ENCODE peak calls at places on chromosomes 1 and 21, in ten cellular contexts. One of them, this sample, is unnamed.

GRCh38 chr1:167171286-167171929 is 49.3 kb upstream of the POU2F1 start:
- DNase-seq in GM10248: no peak
- DNase-seq in CD8-positive, alpha-beta T cell: no peak
- DNase-seq in foreskin keratinocyte: peak
- DNase-seq in MCF 10A: peak
- DNase-seq in RWPE1: no peak
- DNase-seq in H9: no peak
- DNase-seq in AG09319: no peak
- DNase-seq in epithelial cell of esophagus: peak
- DNase-seq in ascending aorta: no peak
- DNase-seq in this sample: no peak

GRCh38 chr1:81780705-81781454 is 19.9 kb upstream of the ADGRL2 start:
- DNase-seq in CD8-positive, alpha-beta T cell: no peak
- DNase-seq in ascending aorta: no peak
- DNase-seq in foreskin keratinocyte: no peak
- DNase-seq in RWPE1: no peak
- DNase-seq in MCF 10A: no peak
- DNase-seq in H9: no peak
- DNase-seq in GM10248: no peak
- DNase-seq in epithelial cell of esophagus: no peak
- DNase-seq in AG09319: no peak
- DNase-seq in this sample: no peak

GRCh38 chr1:145871994-145872411 is 13.1 kb upstream of the PIAS3 start:
- DNase-seq in epithelial cell of esophagus: no peak
- DNase-seq in MCF 10A: no peak
- DNase-seq in CD8-positive, alpha-beta T cell: peak
- DNase-seq in AG09319: no peak
- DNase-seq in H9: peak
- DNase-seq in ascending aorta: no peak
- DNase-seq in RWPE1: no peak
- DNase-seq in GM10248: peak
- DNase-seq in foreskin keratinocyte: no peak
- DNase-seq in this sample: no peak

GRCh38 chr1:169896013-169896412 is 2.3 kb upstream of the SCYL3 start:
- DNase-seq in H9: no peak
- DNase-seq in foreskin keratinocyte: no peak
- DNase-seq in GM10248: no peak
- DNase-seq in RWPE1: no peak
- DNase-seq in CD8-positive, alpha-beta T cell: no peak
- DNase-seq in epithelial cell of esophagus: no peak
- DNase-seq in MCF 10A: no peak
- DNase-seq in AG09319: no peak
- DNase-seq in ascending aorta: no peak
- DNase-seq in this sample: no peak

GRCh38 chr1:227333423-227333822 is 15.1 kb upstream of the CDC42BPA start:
- DNase-seq in AG09319: no peak
- DNase-seq in GM10248: no peak
- DNase-seq in CD8-positive, alpha-beta T cell: no peak
- DNase-seq in epithelial cell of esophagus: peak
- DNase-seq in H9: no peak
- DNase-seq in RWPE1: peak
- DNase-seq in MCF 10A: peak
- DNase-seq in foreskin keratinocyte: peak
- DNase-seq in ascending aorta: no peak
- DNase-seq in this sample: no peak

GRCh38 chr1:66412689-66413088 is 121.3 kb upstream of the SGIP1 start:
- DNase-seq in RWPE1: no peak
- DNase-seq in CD8-positive, alpha-beta T cell: no peak
- DNase-seq in foreskin keratinocyte: no peak
- DNase-seq in ascending aorta: no peak
- DNase-seq in H9: no peak
- DNase-seq in GM10248: no peak
- DNase-seq in epithelial cell of esophagus: no peak
- DNase-seq in MCF 10A: no peak
- DNase-seq in AG09319: no peak
- DNase-seq in this sample: no peak

GRCh38 chr1:24321712-24322635 is 2.8 kb downstream of the GRHL3 start:
- DNase-seq in AG09319: peak
- DNase-seq in H9: peak
- DNase-seq in epithelial cell of esophagus: peak
- DNase-seq in ascending aorta: peak
- DNase-seq in MCF 10A: peak
- DNase-seq in GM10248: peak
- DNase-seq in foreskin keratinocyte: peak
- DNase-seq in CD8-positive, alpha-beta T cell: peak
- DNase-seq in RWPE1: peak
- DNase-seq in this sample: peak

GRCh38 chr1:232728507-232729263 is 76.5 kb upstream of the MAP10 start:
- DNase-seq in foreskin keratinocyte: no peak
- DNase-seq in ascending aorta: no peak
- DNase-seq in H9: no peak
- DNase-seq in AG09319: peak
- DNase-seq in RWPE1: no peak
- DNase-seq in CD8-positive, alpha-beta T cell: no peak
- DNase-seq in epithelial cell of esophagus: no peak
- DNase-seq in GM10248: no peak
- DNase-seq in MCF 10A: no peak
- DNase-seq in this sample: no peak

GRCh38 chr1:53314606-53315005 is 13.3 kb downstream of the LRP8 start:
- DNase-seq in MCF 10A: no peak
- DNase-seq in foreskin keratinocyte: no peak
- DNase-seq in CD8-positive, alpha-beta T cell: no peak
- DNase-seq in ascending aorta: no peak
- DNase-seq in RWPE1: no peak
- DNase-seq in H9: no peak
- DNase-seq in GM10248: no peak
- DNase-seq in AG09319: no peak
- DNase-seq in epithelial cell of esophagus: no peak
- DNase-seq in this sample: no peak

GRCh38 chr1:53316742-53317650 is 10.9 kb downstream of the LRP8 start:
- DNase-seq in ascending aorta: no peak
- DNase-seq in foreskin keratinocyte: no peak
- DNase-seq in H9: no peak
- DNase-seq in MCF 10A: no peak
- DNase-seq in AG09319: no peak
- DNase-seq in CD8-positive, alpha-beta T cell: no peak
- DNase-seq in RWPE1: no peak
- DNase-seq in epithelial cell of esophagus: no peak
- DNase-seq in GM10248: no peak
- DNase-seq in this sample: no peak

GRCh38 chr1:53317651-53318539 is 10.0 kb downstream of the LRP8 start:
- DNase-seq in RWPE1: no peak
- DNase-seq in foreskin keratinocyte: no peak
- DNase-seq in MCF 10A: no peak
- DNase-seq in GM10248: no peak
- DNase-seq in CD8-positive, alpha-beta T cell: no peak
- DNase-seq in ascending aorta: no peak
- DNase-seq in epithelial cell of esophagus: no peak
- DNase-seq in H9: no peak
- DNase-seq in AG09319: no peak
- DNase-seq in this sample: no peak

GRCh38 chr1:53315456-53316048 is 12.3 kb downstream of the LRP8 start:
- DNase-seq in epithelial cell of esophagus: no peak
- DNase-seq in ascending aorta: no peak
- DNase-seq in foreskin keratinocyte: no peak
- DNase-seq in AG09319: no peak
- DNase-seq in CD8-positive, alpha-beta T cell: no peak
- DNase-seq in MCF 10A: no peak
- DNase-seq in H9: no peak
- DNase-seq in RWPE1: no peak
- DNase-seq in GM10248: no peak
- DNase-seq in this sample: no peak

GRCh38 chr1:53316058-53316741 is 11.7 kb downstream of the LRP8 start:
- DNase-seq in ascending aorta: no peak
- DNase-seq in epithelial cell of esophagus: no peak
- DNase-seq in AG09319: no peak
- DNase-seq in H9: no peak
- DNase-seq in foreskin keratinocyte: no peak
- DNase-seq in CD8-positive, alpha-beta T cell: no peak
- DNase-seq in MCF 10A: no peak
- DNase-seq in GM10248: peak
- DNase-seq in RWPE1: no peak
- DNase-seq in this sample: no peak
- TF ChIP-seq CTCF in ascending aorta: no peak
- TF ChIP-seq CTCF in epithelial cell of esophagus: no peak
- TF ChIP-seq CTCF in AG09319: no peak
- TF ChIP-seq CTCF in H9: peak
- TF ChIP-seq CTCF in foreskin keratinocyte: no peak
- TF ChIP-seq CTCF in CD8-positive, alpha-beta T cell: no peak
- TF ChIP-seq CTCF in MCF 10A: no peak
- TF ChIP-seq CTCF in GM10248: no peak
- TF ChIP-seq CTCF in RWPE1: no peak
- TF ChIP-seq CTCF in this sample: peak

GRCh38 chr21:14206222-14206621 is 4.5 kb downstream of the LIPI start:
- DNase-seq in H9: no peak
- DNase-seq in AG09319: no peak
- DNase-seq in epithelial cell of esophagus: no peak
- DNase-seq in foreskin keratinocyte: no peak
- DNase-seq in CD8-positive, alpha-beta T cell: no peak
- DNase-seq in ascending aorta: no peak
- DNase-seq in MCF 10A: no peak
- DNase-seq in RWPE1: no peak
- DNase-seq in GM10248: no peak
- DNase-seq in this sample: no peak
- TF ChIP-seq CTCF in H9: no peak
- TF ChIP-seq CTCF in AG09319: no peak
- TF ChIP-seq CTCF in epithelial cell of esophagus: no peak
- TF ChIP-seq CTCF in foreskin keratinocyte: no peak
- TF ChIP-seq CTCF in CD8-positive, alpha-beta T cell: no peak
- TF ChIP-seq CTCF in ascending aorta: no peak
- TF ChIP-seq CTCF in MCF 10A: no peak
- TF ChIP-seq CTCF in RWPE1: no peak
- TF ChIP-seq CTCF in GM10248: no peak
- TF ChIP-seq CTCF in this sample: no peak

GRCh38 chr1:54517536-54517935 is 30.5 kb upstream of the ACOT11 start:
- DNase-seq in epithelial cell of esophagus: no peak
- DNase-seq in ascending aorta: no peak
- DNase-seq in GM10248: no peak
- DNase-seq in MCF 10A: no peak
- DNase-seq in RWPE1: no peak
- DNase-seq in H9: no peak
- DNase-seq in foreskin keratinocyte: no peak
- DNase-seq in AG09319: no peak
- DNase-seq in CD8-positive, alpha-beta T cell: no peak
- DNase-seq in this sample: no peak

GRCh38 chr1:54516249-54516920 is 31.6 kb upstream of the ACOT11 start:
- DNase-seq in H9: no peak
- DNase-seq in CD8-positive, alpha-beta T cell: no peak
- DNase-seq in AG09319: no peak
- DNase-seq in foreskin keratinocyte: peak
- DNase-seq in GM10248: no peak
- DNase-seq in epithelial cell of esophagus: peak
- DNase-seq in MCF 10A: no peak
- DNase-seq in RWPE1: peak
- DNase-seq in ascending aorta: no peak
- DNase-seq in this sample: no peak

GRCh38 chr1:54518489-54518888 is 29.5 kb upstream of the ACOT11 start:
- DNase-seq in CD8-positive, alpha-beta T cell: no peak
- DNase-seq in RWPE1: no peak
- DNase-seq in H9: peak
- DNase-seq in AG09319: no peak
- DNase-seq in ascending aorta: no peak
- DNase-seq in epithelial cell of esophagus: no peak
- DNase-seq in GM10248: no peak
- DNase-seq in foreskin keratinocyte: no peak
- DNase-seq in MCF 10A: no peak
- DNase-seq in this sample: no peak

DNA sequence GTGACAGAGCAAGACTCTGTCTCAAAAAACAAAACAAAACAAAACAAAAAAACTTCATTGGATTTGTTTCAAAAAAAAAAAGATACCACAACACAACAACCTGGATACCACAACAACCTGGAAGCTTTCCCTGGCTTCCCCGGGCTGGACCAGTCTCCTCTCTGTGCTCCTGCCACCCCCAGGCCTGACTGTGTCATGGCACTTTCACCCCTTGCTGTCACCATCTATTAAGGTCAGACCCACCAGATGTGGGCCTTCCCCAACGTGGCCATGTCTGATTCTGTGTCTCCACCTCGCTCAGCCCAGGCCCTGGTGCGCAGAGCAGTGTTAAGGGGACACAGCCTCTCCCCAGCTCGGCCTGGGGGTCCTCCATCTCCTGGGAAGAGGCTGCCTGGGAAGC is 28.3 kb upstream of the ACOT11 start:
- DNase-seq in GM10248: no peak
- DNase-seq in RWPE1: peak
- DNase-seq in AG09319: no peak
- DNase-seq in H9: peak
- DNase-seq in foreskin keratinocyte: no peak
- DNase-seq in epithelial cell of esophagus: no peak
- DNase-seq in CD8-positive, alpha-beta T cell: no peak
- DNase-seq in ascending aorta: no peak
- DNase-seq in MCF 10A: no peak
- DNase-seq in this sample: no peak
- TF ChIP-seq CTCF in GM10248: no peak
- TF ChIP-seq CTCF in RWPE1: no peak
- TF ChIP-seq CTCF in AG09319: no peak
- TF ChIP-seq CTCF in H9: peak
- TF ChIP-seq CTCF in foreskin keratinocyte: peak
- TF ChIP-seq CTCF in epithelial cell of esophagus: no peak
- TF ChIP-seq CTCF in CD8-positive, alpha-beta T cell: no peak
- TF ChIP-seq CTCF in ascending aorta: no peak
- TF ChIP-seq CTCF in MCF 10A: no peak
- TF ChIP-seq CTCF in this sample: peak

GRCh38 chr1:213375002-213375401 is 324.0 kb downstream of the RPS6KC1 start:
- DNase-seq in H9: no peak
- DNase-seq in ascending aorta: no peak
- DNase-seq in foreskin keratinocyte: no peak
- DNase-seq in AG09319: no peak
- DNase-seq in epithelial cell of esophagus: no peak
- DNase-seq in GM10248: no peak
- DNase-seq in MCF 10A: no peak
- DNase-seq in RWPE1: no peak
- DNase-seq in CD8-positive, alpha-beta T cell: no peak
- DNase-seq in this sample: no peak

GRCh38 chr1:213376862-213377372 is 325.9 kb downstream of the RPS6KC1 start:
- DNase-seq in GM10248: no peak
- DNase-seq in AG09319: no peak
- DNase-seq in RWPE1: no peak
- DNase-seq in epithelial cell of esophagus: no peak
- DNase-seq in foreskin keratinocyte: no peak
- DNase-seq in ascending aorta: no peak
- DNase-seq in MCF 10A: no peak
- DNase-seq in H9: no peak
- DNase-seq in CD8-positive, alpha-beta T cell: no peak
- DNase-seq in this sample: no peak

GRCh38 chr1:213370523-213370922 is 319.5 kb downstream of the RPS6KC1 start:
- DNase-seq in AG09319: no peak
- DNase-seq in foreskin keratinocyte: no peak
- DNase-seq in CD8-positive, alpha-beta T cell: no peak
- DNase-seq in ascending aorta: no peak
- DNase-seq in epithelial cell of esophagus: no peak
- DNase-seq in MCF 10A: no peak
- DNase-seq in GM10248: no peak
- DNase-seq in H9: no peak
- DNase-seq in RWPE1: no peak
- DNase-seq in this sample: no peak

GRCh38 chr1:213371769-213372619 is 321.0 kb downstream of the RPS6KC1 start:
- DNase-seq in RWPE1: no peak
- DNase-seq in H9: peak
- DNase-seq in CD8-positive, alpha-beta T cell: no peak
- DNase-seq in AG09319: no peak
- DNase-seq in ascending aorta: no peak
- DNase-seq in GM10248: no peak
- DNase-seq in epithelial cell of esophagus: no peak
- DNase-seq in foreskin keratinocyte: no peak
- DNase-seq in MCF 10A: no peak
- DNase-seq in this sample: no peak

DNA sequence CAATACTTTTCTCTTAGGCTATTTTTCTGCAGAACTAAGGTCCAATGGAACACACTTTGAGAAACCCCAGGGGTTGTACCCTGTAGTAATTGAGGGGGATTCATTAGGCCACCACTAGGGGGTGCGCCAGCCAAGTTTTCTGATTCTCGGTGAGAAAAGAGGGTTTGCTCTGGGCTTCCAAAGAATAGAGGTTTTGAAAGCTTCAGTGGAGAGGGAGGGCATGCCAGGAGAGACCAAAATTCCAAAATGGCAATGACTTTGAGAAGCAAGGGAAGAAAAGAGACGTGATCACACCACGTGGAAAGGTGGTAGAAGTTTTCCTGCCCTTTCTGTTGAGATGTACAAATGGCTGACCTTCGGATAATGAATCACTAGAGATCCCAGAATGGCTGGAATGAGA is 323.3 kb downstream of the RPS6KC1 start:
- DNase-seq in RWPE1: peak
- DNase-seq in CD8-positive, alpha-beta T cell: peak
- DNase-seq in H9: peak
- DNase-seq in foreskin keratinocyte: peak
- DNase-seq in GM10248: peak
- DNase-seq in MCF 10A: peak
- DNase-seq in epithelial cell of esophagus: peak
- DNase-seq in AG09319: no peak
- DNase-seq in ascending aorta: no peak
- DNase-seq in this sample: peak
- TF ChIP-seq CTCF in RWPE1: peak
- TF ChIP-seq CTCF in CD8-positive, alpha-beta T cell: peak
- TF ChIP-seq CTCF in H9: peak
- TF ChIP-seq CTCF in foreskin keratinocyte: peak
- TF ChIP-seq CTCF in GM10248: peak
- TF ChIP-seq CTCF in MCF 10A: peak
- TF ChIP-seq CTCF in epithelial cell of esophagus: peak
- TF ChIP-seq CTCF in AG09319: peak
- TF ChIP-seq CTCF in ascending aorta: peak
- TF ChIP-seq CTCF in this sample: peak

This sample was measured in GM12864.